ENCODE peak calls at places on chromosome 17, in seven cellular contexts. Q, I, C, H, P, O and N are unnamed samples.

GRCh38 chr17:17682293-17682736 is 1.1 kb downstream of the RAI1 start:
- DNase-seq in H (peak), P (peak), C (no peak), I (peak), Q (peak), O (peak), N (peak)

GRCh38 chr17:52024296-52024870 is 134.1 kb downstream of the CA10 start:
- DNase-seq in Q (no peak), C (no peak), O (no peak), H (no peak), I (no peak), P (no peak), N (no peak)

GRCh38 chr17:3474212-3474611 is 1.6 kb upstream of the ASPA start:
- DNase-seq in P (no peak), I (no peak), H (no peak), O (no peak), Q (no peak), C (no peak), N (peak)

GRCh38 chr17:41511130-41511529 is 5.7 kb upstream of the KRT13 start:
- DNase-seq in P (no peak), I (no peak), H (no peak), C (no peak), O (no peak), Q (no peak), N (no peak)

GRCh38 chr17:76735006-76735405 is 2.1 kb downstream of the SRSF2 start:
- DNase-seq in O (no peak), Q (no peak), H (peak), C (no peak), P (no peak), I (no peak), N (peak)

GRCh38 chr17:29617125-29617480 is 5.6 kb downstream of the CORO6 start:
- DNase-seq in H (no peak), C (no peak), P (peak), I (peak), O (peak), Q (peak), N (no peak)

GRCh38 chr17:50346313-50347086 is 574 bp downstream of the XYLT2 start:
- DNase-seq in Q (no peak), I (no peak), O (peak), P (peak), H (no peak), C (no peak), N (peak)

GRCh38 chr17:16037636-16038035 is 38.0 kb downstream of the TTC19 start:
- DNase-seq in H (no peak), P (no peak), I (no peak), O (no peak), C (no peak), Q (no peak), N (peak)

GRCh38 chr17:39096435-39097158 is 54.8 kb downstream of the PLXDC1 start:
- DNase-seq in Q (no peak), C (no peak), H (no peak), P (peak), O (no peak), I (peak), N (no peak)

GRCh38 chr17:45812102-45812501 is 28.0 kb downstream of the CRHR1 start:
- DNase-seq in C (no peak), I (no peak), H (no peak), P (no peak), Q (no peak), O (no peak), N (no peak)

GRCh38 chr17:74972107-74972972 is at the start of gene HID1:
- DNase-seq in Q (peak), C (no peak), I (peak), P (peak), H (no peak), O (peak), N (peak)

GRCh38 chr17:3866269-3866668 is 20.2 kb upstream of the NCBP3 start:
- DNase-seq in C (no peak), P (no peak), H (no peak), I (no peak), Q (no peak), O (no peak), N (no peak)

GRCh38 chr17:73643846-73644144 is 450 bp downstream of the SDK2 start:
- DNase-seq in Q (no peak), O (peak), H (no peak), P (no peak), I (no peak), C (no peak), N (no peak)

GRCh38 chr17:16297367-16298139 is 55.7 kb downstream of the CENPV start:
- DNase-seq in H (no peak), C (no peak), Q (no peak), I (no peak), O (no peak), P (no peak), N (no peak)

GRCh38 chr17:15453782-15454181 is 13.6 kb downstream of the CDRT4 start:
- DNase-seq in H (no peak), P (no peak), I (no peak), O (no peak), Q (no peak), C (no peak), N (no peak)

GRCh38 chr17:21285164-21286065 is 904 bp downstream of the MAP2K3 start:
- DNase-seq in H (peak), O (peak), P (no peak), I (no peak), C (no peak), Q (no peak), N (peak)

GRCh38 chr17:60160829-60161501 is 11.2 kb downstream of the CA4 start:
- DNase-seq in H (no peak), O (no peak), Q (no peak), P (no peak), C (no peak), I (no peak), N (no peak)

GRCh38 chr17:66248285-66248684 is 19.1 kb upstream of the APOH start:
- DNase-seq in I (no peak), O (peak), Q (no peak), C (no peak), P (no peak), H (no peak), N (no peak)

GRCh38 chr17:19538095-19539039 is 4.7 kb downstream of the SLC47A1 start:
- DNase-seq in C (no peak), Q (no peak), O (peak), I (no peak), H (no peak), P (peak), N (no peak)

GRCh38 chr17:45299311-45299710 is 17.5 kb downstream of the MAP3K14 start:
- DNase-seq in C (no peak), O (peak), P (no peak), H (no peak), Q (no peak), I (no peak), N (peak)

GRCh38 chr17:80942360-80943345 is 49.0 kb upstream of the CHMP6 start:
- DNase-seq in P (peak), Q (no peak), O (no peak), I (no peak), C (peak), H (no peak), N (no peak)

GRCh38 chr17:80574496-80574895 is 29.9 kb downstream of the RPTOR start:
- DNase-seq in H (no peak), O (no peak), P (no peak), C (no peak), I (no peak), Q (no peak), N (no peak)

GRCh38 chr17:1035546-1036170 is 38.7 kb downstream of the TIMM22 start:
- DNase-seq in I (no peak), Q (no peak), O (no peak), P (peak), H (no peak), C (no peak), N (no peak)